ENCODE peak calls at places on chromosomes 16 and 17, in four cellular contexts. One of them, this sample, is unnamed. For H3K9me2, the result is how much of the 10 kb centered on the place peaks cover.

GRCh38 chr16:89005201-89006035 is 28.4 kb upstream of the CBFA2T3 start:
- DNase-seq in MM.1S: no peak
- DNase-seq in GM23248: no peak
- DNase-seq in HCT116: no peak
- DNase-seq in this sample: no peak

GRCh38 chr17:1073241-1073962 is 76.5 kb downstream of the TIMM22 start:
- DNase-seq in MM.1S: no peak
- DNase-seq in GM23248: no peak
- DNase-seq in HCT116: no peak
- DNase-seq in this sample: no peak

GRCh38 chr17:7557825-7558543 is 566 bp upstream of the TNFSF13 start:
- DNase-seq in MM.1S: peak
- DNase-seq in GM23248: peak
- DNase-seq in HCT116: no peak
- DNase-seq in this sample: peak

GRCh38 chr16:65889533-65889966 is 476.9 kb upstream of the CDH5 start:
- DNase-seq in MM.1S: no peak
- DNase-seq in GM23248: peak
- DNase-seq in HCT116: no peak
- DNase-seq in this sample: no peak

GRCh38 chr16:4339909-4340308 is 11.2 kb downstream of the PAM16 start:
- DNase-seq in MM.1S: no peak
- DNase-seq in GM23248: no peak
- DNase-seq in HCT116: no peak
- DNase-seq in this sample: no peak

GRCh38 chr17:78130439-78131101 is at the start of gene TMC8:
- DNase-seq in MM.1S: peak
- DNase-seq in GM23248: no peak
- DNase-seq in HCT116: no peak
- DNase-seq in this sample: no peak

GRCh38 chr17:35932576-35932975 is 2.0 kb upstream of the RDM1 start:
- DNase-seq in MM.1S: no peak
- DNase-seq in GM23248: no peak
- DNase-seq in HCT116: no peak
- DNase-seq in this sample: no peak

GRCh38 chr16:50704245-50704644 is 10.8 kb downstream of the NOD2 start:
- DNase-seq in MM.1S: no peak
- DNase-seq in GM23248: no peak
- DNase-seq in HCT116: no peak
- DNase-seq in this sample: no peak

GRCh38 chr17:82605939-82606600 is 42.2 kb downstream of the WDR45B start:
- DNase-seq in MM.1S: no peak
- DNase-seq in GM23248: no peak
- DNase-seq in HCT116: no peak
- DNase-seq in this sample: no peak

GRCh38 chr17:72253597-72253996 is 132.8 kb downstream of the SOX9 start:
- DNase-seq in MM.1S: no peak
- DNase-seq in GM23248: no peak
- DNase-seq in HCT116: no peak
- DNase-seq in this sample: no peak

GRCh38 chr17:17306181-17306580 is 3.0 kb downstream of the NT5M start:
- DNase-seq in MM.1S: no peak
- DNase-seq in GM23248: no peak
- DNase-seq in HCT116: no peak
- DNase-seq in this sample: no peak

GRCh38 chr17:71237903-71238538 is 882.8 kb upstream of the SOX9 start:
- DNase-seq in MM.1S: no peak
- DNase-seq in GM23248: peak
- DNase-seq in HCT116: peak
- DNase-seq in this sample: no peak

GRCh38 chr16:57628008-57628781 is at the start of gene ADGRG1:
- DNase-seq in MM.1S: no peak
- DNase-seq in GM23248: peak
- DNase-seq in HCT116: peak
- DNase-seq in this sample: peak

GRCh38 chr17:40448639-40449261 is 5.5 kb downstream of the IGFBP4 start:
- DNase-seq in MM.1S: no peak
- DNase-seq in GM23248: peak
- DNase-seq in HCT116: no peak
- DNase-seq in this sample: no peak

GRCh38 chr17:50051082-50051576 is 4.8 kb upstream of the ITGA3 start:
- DNase-seq in MM.1S: peak
- DNase-seq in GM23248: peak
- DNase-seq in HCT116: peak
- DNase-seq in this sample: no peak

GRCh38 chr17:43456029-43456428 is 27.7 kb upstream of the DHX8 start:
- DNase-seq in MM.1S: no peak
- DNase-seq in GM23248: no peak
- DNase-seq in HCT116: no peak
- DNase-seq in this sample: no peak

GRCh38 chr16:705748-706188 is at the start of gene FBXL16:
- DNase-seq in MM.1S: no peak
- DNase-seq in GM23248: no peak
- DNase-seq in HCT116: no peak
- DNase-seq in this sample: peak

GRCh38 chr17:48614904-48615211 is 234 bp downstream of the HOXB8 start:
- DNase-seq in MM.1S: no peak
- DNase-seq in GM23248: no peak
- DNase-seq in HCT116: no peak
- DNase-seq in this sample: no peak

GRCh38 chr17:73657473-73658116 is 13.3 kb upstream of the SDK2 start:
- DNase-seq in MM.1S: no peak
- DNase-seq in GM23248: peak
- DNase-seq in HCT116: peak
- DNase-seq in this sample: peak

GRCh38 chr17:59851431-59852375 is 41.0 kb downstream of the TUBD1 start:
- DNase-seq in MM.1S: no peak
- DNase-seq in GM23248: peak
- DNase-seq in HCT116: no peak
- DNase-seq in this sample: no peak

GRCh38 chr16:69796285-69797118 is 34.4 kb downstream of the WWP2 start:
- DNase-seq in MM.1S: peak
- DNase-seq in GM23248: peak
- DNase-seq in HCT116: peak
- DNase-seq in this sample: peak

GRCh38 chr17:78591263-78591671 is 14.1 kb upstream of the DNAH17 start:
- DNase-seq in MM.1S: no peak
- DNase-seq in GM23248: no peak
- DNase-seq in HCT116: no peak
- DNase-seq in this sample: no peak

GRCh38 chr17:17204041-17204591 is 2.0 kb downstream of the PLD6 start:
- DNase-seq in MM.1S: no peak
- DNase-seq in GM23248: no peak
- DNase-seq in HCT116: no peak
- DNase-seq in this sample: no peak

GRCh38 chr17:58364270-58364942 is 12.4 kb upstream of the SUPT4H1 start:
- DNase-seq in MM.1S: no peak
- DNase-seq in GM23248: no peak
- DNase-seq in HCT116: no peak
- DNase-seq in this sample: no peak

GRCh38 chr17:35243459-35244204 is 760 bp downstream of the SLFN5 start:
- DNase-seq in MM.1S: peak
- DNase-seq in GM23248: peak
- DNase-seq in HCT116: no peak
- DNase-seq in this sample: peak

GRCh38 chr17:49393491-49394255 is 21.0 kb downstream of the PHB1 start:
- DNase-seq in MM.1S: no peak
- DNase-seq in GM23248: no peak
- DNase-seq in HCT116: no peak
- DNase-seq in this sample: no peak

GRCh38 chr17:78351449-78352006 is 8.3 kb downstream of the SOCS3 start:
- DNase-seq in MM.1S: no peak
- DNase-seq in GM23248: peak
- DNase-seq in HCT116: no peak
- DNase-seq in this sample: peak

GRCh38 chr16:79007614-79008013 is 592.9 kb downstream of the MAF start:
- DNase-seq in MM.1S: no peak
- DNase-seq in GM23248: no peak
- DNase-seq in HCT116: no peak
- DNase-seq in this sample: no peak

GRCh38 chr16:322476-323143 is 29.9 kb downstream of the AXIN1 start:
- DNase-seq in MM.1S: no peak
- DNase-seq in GM23248: no peak
- DNase-seq in HCT116: no peak
- DNase-seq in this sample: no peak

GRCh38 chr16:29156511-29156910 is 171.7 kb downstream of the LAT start:
- DNase-seq in MM.1S: no peak
- DNase-seq in GM23248: no peak
- DNase-seq in HCT116: no peak
- DNase-seq in this sample: no peak

GRCh38 chr17:281365-281999 is 71.1 kb downstream of the RPH3AL start:
- DNase-seq in MM.1S: no peak
- DNase-seq in GM23248: no peak
- DNase-seq in HCT116: no peak
- DNase-seq in this sample: no peak

GRCh38 chr16:10812352-10813122 is 6.1 kb downstream of the TVP23A start:
- DNase-seq in MM.1S: peak
- DNase-seq in GM23248: no peak
- DNase-seq in HCT116: no peak
- DNase-seq in this sample: no peak

GRCh38 chr16:10752843-10753523 is 9.3 kb downstream of the NUBP1 start:
- DNase-seq in MM.1S: no peak
- DNase-seq in GM23248: no peak
- DNase-seq in HCT116: no peak
- DNase-seq in this sample: no peak

GRCh38 chr16:55508941-55509920 is at the start of gene LPCAT2:
- DNase-seq in MM.1S: peak
- DNase-seq in GM23248: peak
- DNase-seq in HCT116: peak
- DNase-seq in this sample: peak

GRCh38 chr17:40340880-40341807 is 23.4 kb downstream of the GJD3 start:
- DNase-seq in MM.1S: no peak
- DNase-seq in GM23248: peak
- DNase-seq in HCT116: peak
- DNase-seq in this sample: peak

GRCh38 chr17:38958756-38959155 is 8.4 kb downstream of the FBXO47 start:
- DNase-seq in MM.1S: no peak
- DNase-seq in GM23248: peak
- DNase-seq in HCT116: no peak
- DNase-seq in this sample: no peak

GRCh38 chr16:35173295-35173694 is 1713.9 kb downstream of the TP53TG3F start:
- DNase-seq in MM.1S: no peak
- DNase-seq in GM23248: no peak
- DNase-seq in HCT116: no peak
- DNase-seq in this sample: no peak

GRCh38 chr16:35180970-35181369 is 1721.6 kb downstream of the TP53TG3F start:
- DNase-seq in MM.1S: no peak
- DNase-seq in GM23248: no peak
- DNase-seq in HCT116: no peak
- DNase-seq in this sample: no peak

GRCh38 chr16:35174006-35174405 is 1714.6 kb downstream of the TP53TG3F start:
- DNase-seq in MM.1S: no peak
- DNase-seq in GM23248: no peak
- DNase-seq in HCT116: no peak
- DNase-seq in this sample: no peak

GRCh38 chr16:35181422-35182030 is 1722.1 kb downstream of the TP53TG3F start:
- DNase-seq in MM.1S: no peak
- DNase-seq in GM23248: no peak
- DNase-seq in HCT116: no peak
- DNase-seq in this sample: no peak

DNA sequence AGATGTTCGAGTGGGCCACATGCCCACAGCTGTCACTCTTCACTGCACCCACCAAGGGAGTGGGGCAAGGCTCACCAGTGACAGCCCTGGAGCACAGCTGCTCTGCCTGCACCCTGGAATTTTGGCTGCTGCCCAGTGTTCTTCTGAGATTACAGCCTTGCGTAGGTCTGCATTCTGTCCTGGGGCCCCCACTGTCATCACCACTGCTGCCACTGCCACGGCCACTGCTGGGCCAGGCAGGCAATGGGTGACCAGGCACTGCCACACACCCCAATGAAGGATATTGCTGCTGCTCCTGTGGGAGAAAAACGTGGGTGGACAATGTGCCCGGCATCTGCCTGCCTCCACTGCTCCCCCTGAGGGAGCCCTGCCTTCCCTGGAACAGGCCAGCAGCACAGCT is 1717.0 kb downstream of the TP53TG3F start:
- DNase-seq in MM.1S: no peak
- DNase-seq in GM23248: no peak
- DNase-seq in HCT116: no peak
- DNase-seq in this sample: no peak
- H3K9me2 ChIP-seq in MM.1S: under half
- H3K9me2 ChIP-seq in GM23248: under half
- H3K9me2 ChIP-seq in HCT116: under half
- H3K9me2 ChIP-seq in this sample: under half

DNA sequence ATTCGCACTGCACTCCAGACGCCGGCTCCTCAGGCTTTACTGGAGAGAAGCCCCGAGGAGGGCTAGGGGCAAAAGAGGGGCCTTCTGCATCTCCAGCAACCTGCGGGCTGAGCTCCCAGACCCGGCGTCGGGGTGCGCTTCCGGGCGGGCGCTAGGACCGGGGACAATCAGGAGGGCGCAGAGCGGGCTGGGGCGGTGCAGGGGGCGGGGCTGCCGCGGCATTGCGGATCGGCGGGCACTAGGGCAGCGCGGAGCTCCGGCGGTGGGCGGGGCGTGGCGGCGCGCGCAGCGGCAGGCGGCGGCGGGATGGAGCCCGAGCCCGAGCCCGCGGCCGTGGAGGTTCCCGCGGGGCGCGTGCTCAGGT is at the start of gene TSEN54:
- DNase-seq in MM.1S: peak
- DNase-seq in GM23248: peak
- DNase-seq in HCT116: peak
- DNase-seq in this sample: peak
- H3K9me2 ChIP-seq in MM.1S: under half
- H3K9me2 ChIP-seq in GM23248: under half
- H3K9me2 ChIP-seq in HCT116: under half
- H3K9me2 ChIP-seq in this sample: under half

GRCh38 chr17:81456798-81457197 is 55.8 kb downstream of the ACTG1 start:
- DNase-seq in MM.1S: no peak
- DNase-seq in GM23248: no peak
- DNase-seq in HCT116: no peak
- DNase-seq in this sample: no peak
- H3K9me2 ChIP-seq in MM.1S: under half
- H3K9me2 ChIP-seq in GM23248: under half
- H3K9me2 ChIP-seq in HCT116: under half
- H3K9me2 ChIP-seq in this sample: under half

GRCh38 chr16:86357950-86358349 is 152.4 kb upstream of the FOXF1 start:
- DNase-seq in MM.1S: no peak
- DNase-seq in GM23248: no peak
- DNase-seq in HCT116: no peak
- DNase-seq in this sample: no peak
- H3K9me2 ChIP-seq in MM.1S: under half
- H3K9me2 ChIP-seq in GM23248: under half
- H3K9me2 ChIP-seq in HCT116: under half
- H3K9me2 ChIP-seq in this sample: under half

This sample was measured in GM23338.